ENCODE peak calls at places on chromosomes 11 and 22, in nine cellular contexts. One of them, this sample, is unnamed. For H3K36me3, the result is how much of the 10 kb centered on the place peaks cover.

GRCh38 chr11:61007383-61007970 is 36.0 kb downstream of the CD6 start:
- DNase-seq in WERI-Rb-1: no peak
- DNase-seq in GM23248: peak
- DNase-seq in GM23338: peak
- DNase-seq in heart right ventricle: no peak
- DNase-seq in tibial nerve: no peak
- DNase-seq in transverse colon: peak
- DNase-seq in psoas muscle: no peak
- DNase-seq in SK-N-MC: no peak
- DNase-seq in this sample: no peak

GRCh38 chr11:110525883-110526282 is 96.1 kb downstream of the FDX1 start:
- DNase-seq in WERI-Rb-1: no peak
- DNase-seq in GM23248: peak
- DNase-seq in GM23338: no peak
- DNase-seq in heart right ventricle: no peak
- DNase-seq in tibial nerve: peak
- DNase-seq in transverse colon: no peak
- DNase-seq in psoas muscle: peak
- DNase-seq in SK-N-MC: no peak
- DNase-seq in this sample: peak

GRCh38 chr11:36214976-36215687 is 74.1 kb downstream of the COMMD9 start:
- DNase-seq in WERI-Rb-1: no peak
- DNase-seq in GM23248: no peak
- DNase-seq in GM23338: no peak
- DNase-seq in heart right ventricle: no peak
- DNase-seq in tibial nerve: no peak
- DNase-seq in transverse colon: no peak
- DNase-seq in psoas muscle: no peak
- DNase-seq in SK-N-MC: no peak
- DNase-seq in this sample: no peak

GRCh38 chr11:67700548-67701262 is 26.3 kb upstream of the ALDH3B2 start:
- DNase-seq in WERI-Rb-1: peak
- DNase-seq in GM23248: no peak
- DNase-seq in GM23338: no peak
- DNase-seq in heart right ventricle: no peak
- DNase-seq in tibial nerve: no peak
- DNase-seq in transverse colon: no peak
- DNase-seq in psoas muscle: no peak
- DNase-seq in SK-N-MC: no peak
- DNase-seq in this sample: no peak

GRCh38 chr11:129611661-129612566 is 203.7 kb upstream of the TMEM45B start:
- DNase-seq in WERI-Rb-1: no peak
- DNase-seq in GM23248: peak
- DNase-seq in GM23338: no peak
- DNase-seq in heart right ventricle: no peak
- DNase-seq in tibial nerve: no peak
- DNase-seq in transverse colon: no peak
- DNase-seq in psoas muscle: no peak
- DNase-seq in SK-N-MC: no peak
- DNase-seq in this sample: no peak

GRCh38 chr11:112612283-112612849 is 348.9 kb upstream of the NCAM1 start:
- DNase-seq in WERI-Rb-1: peak
- DNase-seq in GM23248: no peak
- DNase-seq in GM23338: peak
- DNase-seq in heart right ventricle: no peak
- DNase-seq in tibial nerve: no peak
- DNase-seq in transverse colon: no peak
- DNase-seq in psoas muscle: no peak
- DNase-seq in SK-N-MC: no peak
- DNase-seq in this sample: no peak

GRCh38 chr22:49299821-49300231 is 527.8 kb downstream of the BRD1 start:
- DNase-seq in WERI-Rb-1: no peak
- DNase-seq in GM23248: no peak
- DNase-seq in GM23338: no peak
- DNase-seq in heart right ventricle: no peak
- DNase-seq in tibial nerve: peak
- DNase-seq in transverse colon: no peak
- DNase-seq in psoas muscle: no peak
- DNase-seq in SK-N-MC: no peak
- DNase-seq in this sample: no peak

GRCh38 chr11:131859811-131860210 is 489.4 kb downstream of the NTM start:
- DNase-seq in WERI-Rb-1: no peak
- DNase-seq in GM23248: peak
- DNase-seq in GM23338: no peak
- DNase-seq in heart right ventricle: no peak
- DNase-seq in tibial nerve: no peak
- DNase-seq in transverse colon: no peak
- DNase-seq in psoas muscle: no peak
- DNase-seq in SK-N-MC: no peak
- DNase-seq in this sample: no peak

GRCh38 chr11:78420255-78420764 is 2.7 kb upstream of the GAB2 start:
- DNase-seq in WERI-Rb-1: peak
- DNase-seq in GM23248: peak
- DNase-seq in GM23338: peak
- DNase-seq in heart right ventricle: peak
- DNase-seq in tibial nerve: peak
- DNase-seq in transverse colon: peak
- DNase-seq in psoas muscle: peak
- DNase-seq in SK-N-MC: peak
- DNase-seq in this sample: peak

GRCh38 chr11:101860694-101861371 is 54.0 kb upstream of the CEP126 start:
- DNase-seq in WERI-Rb-1: peak
- DNase-seq in GM23248: peak
- DNase-seq in GM23338: peak
- DNase-seq in heart right ventricle: peak
- DNase-seq in tibial nerve: no peak
- DNase-seq in transverse colon: peak
- DNase-seq in psoas muscle: no peak
- DNase-seq in SK-N-MC: peak
- DNase-seq in this sample: peak

GRCh38 chr11:75078233-75078632 is 18.4 kb downstream of the OR2AT4 start:
- DNase-seq in WERI-Rb-1: no peak
- DNase-seq in GM23248: peak
- DNase-seq in GM23338: peak
- DNase-seq in heart right ventricle: no peak
- DNase-seq in tibial nerve: no peak
- DNase-seq in transverse colon: no peak
- DNase-seq in psoas muscle: no peak
- DNase-seq in SK-N-MC: no peak
- DNase-seq in this sample: no peak

GRCh38 chr22:20427945-20428417 is 9.6 kb downstream of the SCARF2 start:
- DNase-seq in WERI-Rb-1: no peak
- DNase-seq in GM23248: no peak
- DNase-seq in GM23338: no peak
- DNase-seq in heart right ventricle: no peak
- DNase-seq in tibial nerve: no peak
- DNase-seq in transverse colon: no peak
- DNase-seq in psoas muscle: no peak
- DNase-seq in SK-N-MC: no peak
- DNase-seq in this sample: no peak

GRCh38 chr11:73331138-73331916 is 23.3 kb downstream of the ARHGEF17 start:
- DNase-seq in WERI-Rb-1: no peak
- DNase-seq in GM23248: no peak
- DNase-seq in GM23338: peak
- DNase-seq in heart right ventricle: no peak
- DNase-seq in tibial nerve: no peak
- DNase-seq in transverse colon: no peak
- DNase-seq in psoas muscle: peak
- DNase-seq in SK-N-MC: no peak
- DNase-seq in this sample: no peak

GRCh38 chr11:104531894-104532293 is 366.4 kb downstream of the CASP12 start:
- DNase-seq in WERI-Rb-1: no peak
- DNase-seq in GM23248: no peak
- DNase-seq in GM23338: no peak
- DNase-seq in heart right ventricle: no peak
- DNase-seq in tibial nerve: no peak
- DNase-seq in transverse colon: no peak
- DNase-seq in psoas muscle: no peak
- DNase-seq in SK-N-MC: no peak
- DNase-seq in this sample: no peak

GRCh38 chr11:129768356-129768755 is 47.3 kb upstream of the TMEM45B start:
- DNase-seq in WERI-Rb-1: no peak
- DNase-seq in GM23248: no peak
- DNase-seq in GM23338: no peak
- DNase-seq in heart right ventricle: no peak
- DNase-seq in tibial nerve: no peak
- DNase-seq in transverse colon: no peak
- DNase-seq in psoas muscle: no peak
- DNase-seq in SK-N-MC: no peak
- DNase-seq in this sample: no peak

GRCh38 chr11:12189543-12190235 is 79.3 kb downstream of the MICAL2 start:
- DNase-seq in WERI-Rb-1: no peak
- DNase-seq in GM23248: no peak
- DNase-seq in GM23338: no peak
- DNase-seq in heart right ventricle: no peak
- DNase-seq in tibial nerve: no peak
- DNase-seq in transverse colon: no peak
- DNase-seq in psoas muscle: no peak
- DNase-seq in SK-N-MC: no peak
- DNase-seq in this sample: no peak

GRCh38 chr22:21041937-21042336 is 3.8 kb upstream of the LRRC74B start:
- DNase-seq in WERI-Rb-1: no peak
- DNase-seq in GM23248: peak
- DNase-seq in GM23338: no peak
- DNase-seq in heart right ventricle: no peak
- DNase-seq in tibial nerve: no peak
- DNase-seq in transverse colon: no peak
- DNase-seq in psoas muscle: peak
- DNase-seq in SK-N-MC: no peak
- DNase-seq in this sample: no peak

GRCh38 chr11:42498971-42499370 is 812.8 kb upstream of the API5 start:
- DNase-seq in WERI-Rb-1: no peak
- DNase-seq in GM23248: no peak
- DNase-seq in GM23338: no peak
- DNase-seq in heart right ventricle: no peak
- DNase-seq in tibial nerve: no peak
- DNase-seq in transverse colon: no peak
- DNase-seq in psoas muscle: no peak
- DNase-seq in SK-N-MC: no peak
- DNase-seq in this sample: no peak

GRCh38 chr11:14972581-14973490 is 685 bp upstream of the CALCA start:
- DNase-seq in WERI-Rb-1: no peak
- DNase-seq in GM23248: no peak
- DNase-seq in GM23338: peak
- DNase-seq in heart right ventricle: no peak
- DNase-seq in tibial nerve: no peak
- DNase-seq in transverse colon: no peak
- DNase-seq in psoas muscle: no peak
- DNase-seq in SK-N-MC: no peak
- DNase-seq in this sample: no peak

GRCh38 chr11:65434057-65434666 is 11.6 kb downstream of the NEAT1 start:
- DNase-seq in WERI-Rb-1: no peak
- DNase-seq in GM23248: peak
- DNase-seq in GM23338: no peak
- DNase-seq in heart right ventricle: no peak
- DNase-seq in tibial nerve: no peak
- DNase-seq in transverse colon: peak
- DNase-seq in psoas muscle: no peak
- DNase-seq in SK-N-MC: no peak
- DNase-seq in this sample: peak
- H3K36me3 ChIP-seq in WERI-Rb-1: under half
- H3K36me3 ChIP-seq in GM23248: half or more
- H3K36me3 ChIP-seq in GM23338: under half
- H3K36me3 ChIP-seq in heart right ventricle: under half
- H3K36me3 ChIP-seq in tibial nerve: half or more
- H3K36me3 ChIP-seq in transverse colon: under half
- H3K36me3 ChIP-seq in psoas muscle: half or more
- H3K36me3 ChIP-seq in SK-N-MC: under half
- H3K36me3 ChIP-seq in this sample: under half

DNA sequence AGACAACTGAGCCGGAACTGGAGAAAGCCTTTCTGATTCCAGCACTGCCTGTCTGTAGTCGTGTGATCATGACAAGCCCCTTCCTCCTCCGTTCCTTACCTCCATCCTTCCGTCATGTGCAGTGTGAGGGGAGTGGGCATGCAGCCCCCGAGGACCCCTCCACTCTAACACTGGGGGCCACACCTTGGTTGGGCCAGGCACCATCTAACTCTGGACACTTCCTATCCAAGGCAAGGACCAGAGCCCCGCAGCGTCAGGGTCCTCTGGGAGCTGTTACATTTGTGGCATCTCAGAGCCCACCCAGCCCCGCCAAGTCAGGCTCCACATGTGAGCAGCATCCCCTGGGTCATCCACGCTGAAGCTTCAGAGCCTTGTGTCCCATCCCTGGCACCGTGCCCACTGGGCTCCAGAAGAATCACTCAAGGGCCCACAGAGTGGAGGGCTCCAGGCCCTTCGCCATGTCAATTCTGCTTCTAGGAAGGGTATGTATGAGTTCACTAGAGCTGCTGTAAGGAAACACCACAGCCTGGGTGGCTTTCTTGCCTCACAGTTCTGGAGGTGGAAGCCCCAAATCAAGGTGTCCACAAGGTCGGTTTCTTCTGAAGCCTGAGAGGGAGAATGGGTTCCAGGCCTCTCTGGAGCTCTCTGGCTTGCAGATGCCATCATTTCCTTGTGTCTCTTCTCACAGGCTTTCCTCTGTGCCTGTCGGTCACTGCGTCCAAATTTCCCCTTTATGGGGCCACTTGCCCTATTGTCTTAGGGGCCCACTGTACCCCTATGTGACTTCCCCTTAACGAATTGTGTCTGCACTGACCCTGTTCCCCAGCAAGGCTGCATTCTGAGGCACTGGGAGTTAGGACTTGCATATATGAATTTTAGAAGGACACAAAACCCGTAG is 1475.8 kb downstream of the TBC1D22A start:
- DNase-seq in WERI-Rb-1: no peak
- DNase-seq in GM23248: no peak
- DNase-seq in GM23338: no peak
- DNase-seq in heart right ventricle: no peak
- DNase-seq in tibial nerve: no peak
- DNase-seq in transverse colon: no peak
- DNase-seq in psoas muscle: no peak
- DNase-seq in SK-N-MC: no peak
- DNase-seq in this sample: no peak
- H3K27ac ChIP-seq in WERI-Rb-1: no peak
- H3K27ac ChIP-seq in GM23248: no peak
- H3K27ac ChIP-seq in GM23338: no peak
- H3K27ac ChIP-seq in heart right ventricle: no peak
- H3K27ac ChIP-seq in tibial nerve: no peak
- H3K27ac ChIP-seq in transverse colon: no peak
- H3K27ac ChIP-seq in psoas muscle: no peak
- H3K27ac ChIP-seq in SK-N-MC: peak
- H3K27ac ChIP-seq in this sample: no peak

GRCh38 chr11:62883677-62884076 is 3.0 kb downstream of the SLC3A2 start:
- DNase-seq in WERI-Rb-1: no peak
- DNase-seq in GM23248: peak
- DNase-seq in GM23338: no peak
- DNase-seq in heart right ventricle: no peak
- DNase-seq in tibial nerve: no peak
- DNase-seq in transverse colon: no peak
- DNase-seq in psoas muscle: no peak
- DNase-seq in SK-N-MC: no peak
- DNase-seq in this sample: no peak
- H3K4me3 ChIP-seq in WERI-Rb-1: no peak
- H3K4me3 ChIP-seq in GM23248: peak
- H3K4me3 ChIP-seq in GM23338: peak
- H3K4me3 ChIP-seq in heart right ventricle: no peak
- H3K4me3 ChIP-seq in tibial nerve: no peak
- H3K4me3 ChIP-seq in transverse colon: no peak
- H3K4me3 ChIP-seq in psoas muscle: peak
- H3K4me3 ChIP-seq in SK-N-MC: peak
- H3K4me3 ChIP-seq in this sample: no peak

GRCh38 chr11:95372097-95372656 is 141.2 kb upstream of the SESN3 start:
- DNase-seq in WERI-Rb-1: no peak
- DNase-seq in GM23248: no peak
- DNase-seq in GM23338: no peak
- DNase-seq in heart right ventricle: no peak
- DNase-seq in tibial nerve: no peak
- DNase-seq in transverse colon: no peak
- DNase-seq in psoas muscle: no peak
- DNase-seq in SK-N-MC: no peak
- DNase-seq in this sample: no peak
- H3K36me3 ChIP-seq in WERI-Rb-1: under half
- H3K36me3 ChIP-seq in GM23248: under half
- H3K36me3 ChIP-seq in GM23338: under half
- H3K36me3 ChIP-seq in heart right ventricle: under half
- H3K36me3 ChIP-seq in tibial nerve: under half
- H3K36me3 ChIP-seq in transverse colon: under half
- H3K36me3 ChIP-seq in psoas muscle: under half
- H3K36me3 ChIP-seq in SK-N-MC: under half
- H3K36me3 ChIP-seq in this sample: under half

This sample was measured in lung.